ENCODE peak calls at places on chromosomes 2 and 18, in ten cellular contexts. X is prostate gland; M is left lung; D is glutamatergic neuron; Q is foreskin fibroblast; C is AG10803; A is cardiac muscle cell; H is AG04449; B is OCI-LY7; K is CD8-positive, alpha-beta T cell. Y is an unnamed sample.

GRCh38 chr2:43462866-43463641 is 132.8 kb downstream of the THADA start:
- DNase-seq in X (peak; percentile 71), M (no peak), D (no peak), Q (no peak), C (peak; percentile 59), A (no peak), H (no peak), B (no peak), K (no peak), Y (no peak)

GRCh38 chr2:158457092-158457825 is 507 bp downstream of the PKP4 start:
- DNase-seq in X (peak; percentile 28), M (peak; percentile 91), D (peak; percentile 76), Q (peak; percentile 83), C (peak; percentile 63), A (peak; percentile 76), H (no peak), B (peak; percentile 62), K (peak; percentile 26), Y (peak; percentile 39)

GRCh38 chr18:49691177-49691608 is 122.1 kb downstream of the ACAA2 start:
- DNase-seq in X (no peak), M (no peak), D (no peak), Q (peak; percentile 91), C (peak; percentile 80), A (no peak), H (peak; percentile 81), B (no peak), K (no peak), Y (no peak)

GRCh38 chr2:169664978-169665930 is 29.0 kb downstream of the CFAP210 start:
- DNase-seq in X (no peak), M (no peak), D (no peak), Q (no peak), C (peak; percentile 6), A (no peak), H (no peak), B (no peak), K (no peak), Y (no peak)

GRCh38 chr2:172106128-172106961 is 3.6 kb upstream of the DLX2 start:
- DNase-seq in X (no peak), M (no peak), D (peak; percentile 62), Q (peak; percentile 73), C (peak; percentile 59), A (no peak), H (no peak), B (no peak), K (no peak), Y (peak; percentile 25)

GRCh38 chr2:98479959-98480524 is 35.4 kb downstream of the INPP4A start:
- DNase-seq in X (peak; percentile 40), M (peak; percentile 82), D (peak; percentile 56), Q (peak; percentile 70), C (peak; percentile 64), A (peak; percentile 28), H (no peak), B (peak; percentile 22), K (no peak), Y (peak; percentile 64)

GRCh38 chr2:196145256-196145655 is 26.1 kb downstream of the STK17B start:
- DNase-seq in X (no peak), M (no peak), D (no peak), Q (no peak), C (no peak), A (no peak), H (no peak), B (no peak), K (no peak), Y (no peak)

GRCh38 chr18:22420649-22421048 is 2.9 kb upstream of the CTAGE1 start:
- DNase-seq in X (no peak), M (no peak), D (no peak), Q (no peak), C (no peak), A (no peak), H (no peak), B (no peak), K (no peak), Y (no peak)

DNA sequence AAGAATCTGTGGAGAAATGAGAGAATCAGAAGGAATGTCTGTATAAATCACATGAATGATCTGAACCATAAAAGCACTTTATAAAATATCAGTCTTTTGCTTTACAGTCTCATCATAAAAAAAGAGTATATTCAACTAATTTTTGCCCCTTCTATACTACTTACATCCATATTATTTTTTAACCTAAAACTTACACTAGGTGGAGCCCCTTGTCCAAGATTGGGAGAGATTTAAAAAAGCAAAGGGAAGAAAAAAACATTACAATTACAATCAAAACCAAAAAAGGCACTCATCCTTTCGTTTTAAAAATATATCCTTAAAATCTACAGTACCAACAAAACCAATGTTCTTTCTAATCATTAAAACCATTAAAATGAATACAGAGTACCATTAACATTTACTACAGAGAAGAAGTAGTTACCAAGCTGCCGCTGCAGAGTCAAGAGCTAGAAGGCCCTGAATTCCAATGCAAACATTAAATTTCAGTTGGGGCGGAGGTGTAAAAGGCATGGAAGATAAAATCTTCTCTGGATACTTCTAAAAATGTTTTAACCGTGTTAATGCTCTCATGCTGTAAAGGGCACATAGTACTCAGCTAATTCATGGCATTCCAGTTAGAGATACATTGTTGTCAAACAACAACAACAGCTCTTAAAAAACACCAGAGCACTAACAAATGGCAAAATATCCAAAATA is 56.7 kb upstream of the EPB41L3 start:
- DNase-seq in X (no peak), M (no peak), D (no peak), Q (peak; percentile 14), C (peak; percentile 20), A (peak; percentile 56), H (no peak), B (peak; percentile 1), K (no peak), Y (no peak)
- TF ChIP-seq CTCF in X (no peak), M (no peak), D (no peak), Q (peak; percentile 20), C (peak; percentile 51), A (peak; percentile 53), H (no peak), B (peak; percentile 70), K (no peak), Y (peak; percentile 45)

GRCh38 chr2:8658064-8658862 is 23.6 kb upstream of the ID2 start:
- DNase-seq in X (no peak), M (no peak), D (no peak), Q (no peak), C (no peak), A (no peak), H (no peak), B (no peak), K (no peak), Y (no peak)

GRCh38 chr2:8656811-8657210 is 25.0 kb upstream of the ID2 start:
- DNase-seq in X (no peak), M (no peak), D (no peak), Q (no peak), C (no peak), A (no peak), H (no peak), B (no peak), K (no peak), Y (no peak)

GRCh38 chr2:8657423-8658062 is 24.3 kb upstream of the ID2 start:
- DNase-seq in X (no peak), M (no peak), D (no peak), Q (no peak), C (no peak), A (no peak), H (no peak), B (no peak), K (no peak), Y (no peak)

GRCh38 chr2:8654483-8654882 is 27.4 kb upstream of the ID2 start:
- DNase-seq in X (no peak), M (no peak), D (no peak), Q (no peak), C (no peak), A (no peak), H (no peak), B (no peak), K (no peak), Y (no peak)

DNA sequence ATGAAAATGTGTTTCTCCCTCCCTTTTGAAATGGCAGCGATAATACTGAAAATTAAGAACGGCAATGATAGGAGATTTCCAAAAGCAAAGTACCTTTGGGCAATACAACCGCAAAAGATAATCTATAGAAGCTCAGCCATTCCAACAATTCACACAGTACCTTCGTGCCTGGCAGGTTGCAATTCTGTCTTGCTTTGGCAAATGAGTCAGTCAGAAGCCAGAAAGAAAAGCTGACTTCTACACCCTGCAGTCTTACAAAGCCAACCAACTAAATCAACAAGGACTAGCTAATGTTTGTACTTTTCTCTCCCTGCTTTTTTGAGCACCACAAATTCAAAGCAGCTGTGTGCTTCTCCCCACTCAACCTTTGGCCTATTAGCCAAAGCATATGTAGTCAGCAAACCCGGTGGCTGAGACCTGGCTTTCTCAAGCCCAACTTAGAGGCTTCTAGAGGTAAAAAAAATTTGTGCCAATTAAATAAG is 25.7 kb upstream of the ID2 start:
- DNase-seq in X (no peak), M (no peak), D (no peak), Q (peak; percentile 92), C (peak; percentile 85), A (no peak), H (no peak), B (no peak), K (no peak), Y (no peak)
- TF ChIP-seq CTCF in X (no peak), M (no peak), D (no peak), Q (no peak), C (no peak), A (no peak), H (no peak), B (no peak), K (no peak), Y (no peak)

DNA sequence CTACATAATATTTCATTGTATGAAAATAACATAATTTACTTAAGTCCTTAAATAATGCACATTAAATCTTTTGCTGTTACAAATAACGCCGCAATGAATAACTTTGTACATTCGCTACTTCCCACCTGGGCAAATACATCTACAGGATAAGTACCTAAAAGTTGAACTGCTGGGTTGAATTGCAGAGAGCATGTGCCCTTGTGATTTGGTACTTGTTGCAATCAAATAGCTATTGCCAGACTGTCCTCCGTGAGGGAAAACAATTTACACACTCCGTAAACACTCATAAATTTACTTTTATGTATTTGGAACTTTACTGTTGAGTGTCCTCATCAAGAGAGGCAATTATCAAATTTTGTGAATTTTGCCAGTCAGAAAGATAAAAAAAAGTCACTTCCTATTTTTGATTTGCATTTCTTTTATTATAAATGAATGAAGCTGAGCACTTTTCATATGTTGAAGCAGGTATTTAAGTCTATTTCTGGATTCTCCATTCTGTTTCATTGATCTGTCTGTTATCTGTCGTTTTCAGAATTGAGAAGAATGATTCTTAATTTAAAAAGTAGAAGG is 140.8 kb upstream of the SERTAD2 start:
- DNase-seq in X (no peak), M (no peak), D (no peak), Q (no peak), C (no peak), A (no peak), H (no peak), B (no peak), K (no peak), Y (no peak)
- TF ChIP-seq CTCF in X (no peak), M (no peak), D (no peak), Q (no peak), C (no peak), A (no peak), H (no peak), B (no peak), K (no peak), Y (no peak)

GRCh38 chr18:12883003-12883683 is 894 bp downstream of the PTPN2 start:
- DNase-seq in X (no peak), M (no peak), D (peak; percentile 63), Q (no peak), C (no peak), A (peak; percentile 63), H (no peak), B (no peak), K (no peak), Y (no peak)

GRCh38 chr18:12885500-12885899 is 1.5 kb upstream of the PTPN2 start:
- DNase-seq in X (no peak), M (no peak), D (no peak), Q (no peak), C (no peak), A (no peak), H (no peak), B (no peak), K (no peak), Y (no peak)

GRCh38 chr18:12883684-12884520 is at the start of gene PTPN2:
- DNase-seq in X (peak; percentile 92), M (peak; percentile 97), D (peak; percentile 92), Q (peak; percentile 97), C (peak; percentile 95), A (peak; percentile 95), H (peak; percentile 67), B (peak; percentile 95), K (peak; percentile 83), Y (peak; percentile 91)

GRCh38 chr18:12884521-12885323 is 685 bp upstream of the PTPN2 start:
- DNase-seq in X (no peak), M (no peak), D (no peak), Q (no peak), C (peak; percentile 12), A (no peak), H (no peak), B (no peak), K (no peak), Y (no peak)

GRCh38 chr18:12886498-12887126 is 2.6 kb upstream of the PTPN2 start:
- DNase-seq in X (no peak), M (no peak), D (no peak), Q (peak; percentile 31), C (peak; percentile 13), A (no peak), H (no peak), B (peak; percentile 60), K (no peak), Y (no peak)
- TF ChIP-seq CTCF in X (no peak), M (peak; percentile 30), D (peak; percentile 39), Q (peak; percentile 39), C (peak; percentile 39), A (peak; percentile 40), H (peak; percentile 36), B (peak; percentile 80), K (no peak), Y (no peak)

Y was measured in mesothelial cell of epicardium.